ENCODE peak calls at places on chromosome 21, in four cellular contexts. M, J, F and R are unnamed samples.

GRCh38 chr21:43734131-43734634 is 15.3 kb downstream of the PDXK start:
- DNase-seq in M (no peak), J (no peak), F (no peak), R (no peak)

GRCh38 chr21:29524055-29524454 is 225.3 kb downstream of the BACH1 start:
- DNase-seq in M (no peak), J (no peak), F (no peak), R (no peak)

GRCh38 chr21:37198989-37199924 is 67.9 kb downstream of the VPS26C start:
- DNase-seq in M (no peak), J (peak; percentile 66), F (peak; percentile 53), R (peak; percentile 91)

GRCh38 chr21:31644648-31645047 is 14.8 kb upstream of the SOD1 start:
- DNase-seq in M (no peak), J (no peak), F (peak; percentile 64), R (no peak)

GRCh38 chr21:18716578-18717138 is 313.1 kb upstream of the TMPRSS15 start:
- DNase-seq in M (no peak), J (no peak), F (peak; percentile 54), R (no peak)

GRCh38 chr21:28833181-28833580 is 159.5 kb downstream of the LTN1 start:
- DNase-seq in M (no peak), J (no peak), F (no peak), R (peak; percentile 21)

GRCh38 chr21:14284439-14284838 is 68.5 kb downstream of the RBM11 start:
- DNase-seq in M (no peak), J (no peak), F (no peak), R (no peak)

GRCh38 chr21:20418353-20418752 is 579.9 kb upstream of the NCAM2 start:
- DNase-seq in M (no peak), J (no peak), F (no peak), R (no peak)

GRCh38 chr21:15441999-15442398 is 287.8 kb upstream of the USP25 start:
- DNase-seq in M (no peak), J (no peak), F (peak; percentile 23), R (no peak)

GRCh38 chr21:37505963-37506362 is 139.4 kb downstream of the DYRK1A start:
- DNase-seq in M (no peak), J (no peak), F (no peak), R (no peak)

GRCh38 chr21:25313891-25314646 is 293.2 kb downstream of the MRPL39 start:
- DNase-seq in M (no peak), J (no peak), F (no peak), R (no peak)

GRCh38 chr21:31310750-31311149 is 33.3 kb downstream of the TIAM1 start:
- DNase-seq in M (peak; percentile 33), J (no peak), F (no peak), R (peak; percentile 70)

GRCh38 chr21:17527240-17527639 is 14.4 kb downstream of the CXADR start:
- DNase-seq in M (no peak), J (no peak), F (peak; percentile 86), R (peak; percentile 32)

GRCh38 chr21:9755611-9756010 is 765.8 kb upstream of the TPTE start:
- DNase-seq in M (no peak), J (no peak), F (no peak), R (no peak)

GRCh38 chr21:15057290-15057689 is 7.5 kb downstream of the NRIP1 start:
- DNase-seq in M (peak; percentile 34), J (no peak), F (no peak), R (no peak)

GRCh38 chr21:26717146-26717739 is 128.0 kb downstream of the ADAMTS1 start:
- DNase-seq in M (no peak), J (no peak), F (peak; percentile 30), R (peak; percentile 2)

GRCh38 chr21:38454161-38454560 is 44.1 kb downstream of the ERG start:
- DNase-seq in M (no peak), J (no peak), F (no peak), R (no peak)

GRCh38 chr21:30044447-30045064 is 104.8 kb upstream of the GRIK1 start:
- DNase-seq in M (peak; percentile 31), J (no peak), F (peak; percentile 6), R (peak; percentile 9)

GRCh38 chr21:16541366-16541765 is 811.6 kb downstream of the USP25 start:
- DNase-seq in M (no peak), J (no peak), F (peak; percentile 26), R (no peak)

GRCh38 chr21:15895142-15896106 is 165.6 kb downstream of the USP25 start:
- DNase-seq in M (no peak), J (no peak), F (no peak), R (no peak)

GRCh38 chr21:25350056-25350455 is 257.2 kb downstream of the MRPL39 start:
- DNase-seq in M (peak; percentile 43), J (no peak), F (peak; percentile 45), R (no peak)

GRCh38 chr21:17387030-17387617 is 125.7 kb upstream of the CXADR start:
- DNase-seq in M (peak; percentile 80), J (peak; percentile 51), F (peak; percentile 67), R (peak; percentile 47)

DNA sequence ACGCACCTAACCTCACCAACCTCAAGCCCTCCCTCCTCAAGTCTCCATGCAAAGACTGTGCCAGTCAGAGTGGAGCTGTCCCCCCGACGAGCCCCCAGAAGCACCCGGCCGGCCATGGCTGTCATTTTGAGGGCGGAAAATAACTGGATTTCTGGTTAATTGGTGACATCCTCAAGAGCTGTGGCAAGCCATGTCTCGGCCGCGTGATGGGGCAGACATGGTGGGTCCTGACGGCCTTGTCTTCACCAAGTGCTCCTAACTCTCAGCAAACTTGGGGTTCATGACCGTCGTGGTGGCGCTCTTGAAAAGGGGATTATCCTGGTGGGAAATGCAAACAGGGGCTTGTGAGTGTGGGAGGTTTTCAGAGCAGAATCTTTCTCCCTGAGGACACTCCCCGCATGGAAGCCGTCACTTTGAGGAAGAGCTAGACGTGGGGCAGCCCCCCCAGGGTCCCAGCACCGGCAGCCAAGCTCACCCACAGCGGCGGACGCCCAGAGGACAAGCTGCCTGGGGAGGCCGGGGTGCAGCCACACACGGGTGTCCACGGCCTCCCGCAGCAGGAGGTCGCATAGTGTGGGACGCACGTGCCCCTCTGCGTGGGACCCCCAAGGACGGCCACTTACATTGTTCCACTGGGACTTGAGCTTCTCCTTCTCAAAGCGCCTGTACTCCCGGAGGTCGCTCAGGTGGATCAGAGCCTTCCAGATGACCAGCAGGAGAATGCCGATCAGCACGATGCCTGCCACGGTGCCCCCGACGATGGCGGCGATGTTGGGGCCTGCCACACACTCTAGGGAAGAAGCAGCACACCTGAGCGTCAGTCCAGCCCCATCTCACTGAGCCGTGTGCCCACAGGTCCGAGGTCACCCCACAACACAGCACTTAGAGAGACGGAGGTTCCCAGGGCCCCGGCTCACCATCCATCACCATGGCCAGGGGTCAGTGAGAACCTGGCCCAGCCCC is 12.9 kb upstream of the PTTG1IP start:
- DNase-seq in M (no peak), J (no peak), F (no peak), R (no peak)
- H3K9ac ChIP-seq in M (no peak overlapping the region), J (no peak overlapping the region), F (no peak overlapping the region), R (no peak overlapping the region)

GRCh38 chr21:41712201-41712600 is 54.7 kb downstream of the RIPK4 start:
- DNase-seq in M (peak; percentile 65), J (no peak), F (no peak), R (no peak)
- TF ChIP-seq EZH2 in M (no peak), J (no peak), F (no peak), R (no peak)

DNA sequence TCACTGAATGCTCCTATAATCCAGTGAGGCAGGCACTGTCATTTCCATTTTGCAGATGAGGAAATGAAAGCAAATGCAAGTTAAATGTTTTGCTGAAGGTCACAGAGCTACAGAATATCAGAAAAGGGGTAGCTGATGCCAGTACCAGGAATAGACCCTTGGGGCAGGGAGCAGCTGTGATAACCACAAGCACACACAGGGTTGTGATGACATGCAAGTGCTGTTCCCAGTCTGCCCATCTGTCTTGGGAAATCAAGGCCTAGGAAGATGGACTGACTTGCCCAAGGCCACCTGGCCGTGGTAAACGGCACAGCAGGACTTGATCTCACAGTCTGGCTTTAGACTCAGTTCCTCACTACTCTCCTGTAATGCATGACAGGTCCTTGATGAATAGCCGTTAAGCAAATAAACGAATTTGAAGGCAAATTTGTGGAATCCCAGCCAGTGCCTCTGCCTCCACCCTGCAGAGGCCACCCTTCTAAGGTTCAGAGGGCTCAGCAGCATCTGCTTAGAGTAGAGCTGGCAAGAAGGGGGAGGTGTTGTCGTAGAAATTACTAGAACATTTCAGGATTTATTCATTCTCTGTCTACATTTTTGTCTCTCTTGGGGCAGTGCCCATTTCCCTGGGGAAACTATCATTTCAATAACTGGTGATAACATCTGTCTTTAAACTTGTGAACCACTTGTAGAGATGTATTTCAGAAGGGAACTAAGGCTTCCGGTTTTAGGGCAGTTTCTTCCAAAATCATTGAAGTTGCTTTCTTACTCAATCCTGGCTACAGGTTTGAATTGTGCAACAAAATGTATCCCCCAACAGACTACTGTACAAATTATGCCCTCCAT is 53.2 kb upstream of the MRPS6 start:
- DNase-seq in M (no peak), J (no peak), F (no peak), R (no peak)
- H3K9ac ChIP-seq in M (no peak overlapping the region), J (no peak overlapping the region), F (no peak overlapping the region), R (no peak overlapping the region)

DNA sequence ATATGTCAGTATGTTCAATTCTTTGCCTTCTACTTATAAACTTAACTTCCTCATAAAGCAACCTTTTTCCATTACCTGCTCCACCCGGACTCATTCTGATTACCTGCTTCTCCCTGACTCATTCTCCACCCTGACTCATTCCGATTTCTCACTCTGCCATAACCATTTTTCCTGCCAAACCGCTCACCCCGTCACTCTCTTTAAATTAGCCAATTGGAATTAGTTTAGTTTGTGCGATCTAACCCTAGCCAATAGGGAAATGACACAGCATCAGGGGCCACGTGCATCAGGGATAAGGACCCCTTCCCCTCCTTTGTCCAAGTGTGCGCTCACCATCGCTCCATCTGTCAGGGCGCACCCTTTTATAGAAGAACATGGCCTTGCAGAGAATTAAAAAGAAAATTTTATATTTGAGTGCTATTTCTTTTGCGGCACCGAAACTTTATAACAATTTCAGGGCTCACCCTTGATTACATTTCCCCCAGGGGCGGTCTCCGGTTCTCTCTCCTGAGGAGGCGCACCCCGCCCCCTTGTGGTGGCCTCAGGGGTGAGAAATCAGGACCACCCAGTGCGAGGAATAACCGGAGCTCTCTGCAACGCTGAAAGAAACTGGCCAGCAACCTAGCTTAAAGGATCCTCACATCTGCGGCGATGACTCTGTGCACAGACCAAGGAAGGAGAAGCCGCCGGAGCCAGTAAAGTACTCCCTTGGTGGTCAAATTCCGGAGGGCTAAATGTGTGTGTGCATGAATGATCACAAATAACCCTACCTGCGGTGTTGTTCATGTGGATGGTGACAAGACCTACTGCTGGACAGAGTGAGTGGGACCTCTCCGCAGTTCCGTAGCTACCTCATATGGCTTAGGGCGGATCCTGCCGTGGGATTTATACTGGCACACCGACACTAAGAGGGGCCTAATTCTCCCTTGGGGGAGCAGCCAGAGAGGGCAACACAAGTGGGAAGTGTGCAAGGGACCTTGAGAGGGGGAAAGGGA is 30.3 kb upstream of the CBR3 start:
- DNase-seq in M (peak; percentile 80), J (peak; percentile 24), F (peak; percentile 36), R (peak; percentile 59)
- TF ChIP-seq EZH2 in M (no peak), J (no peak), F (no peak), R (no peak)

DNA sequence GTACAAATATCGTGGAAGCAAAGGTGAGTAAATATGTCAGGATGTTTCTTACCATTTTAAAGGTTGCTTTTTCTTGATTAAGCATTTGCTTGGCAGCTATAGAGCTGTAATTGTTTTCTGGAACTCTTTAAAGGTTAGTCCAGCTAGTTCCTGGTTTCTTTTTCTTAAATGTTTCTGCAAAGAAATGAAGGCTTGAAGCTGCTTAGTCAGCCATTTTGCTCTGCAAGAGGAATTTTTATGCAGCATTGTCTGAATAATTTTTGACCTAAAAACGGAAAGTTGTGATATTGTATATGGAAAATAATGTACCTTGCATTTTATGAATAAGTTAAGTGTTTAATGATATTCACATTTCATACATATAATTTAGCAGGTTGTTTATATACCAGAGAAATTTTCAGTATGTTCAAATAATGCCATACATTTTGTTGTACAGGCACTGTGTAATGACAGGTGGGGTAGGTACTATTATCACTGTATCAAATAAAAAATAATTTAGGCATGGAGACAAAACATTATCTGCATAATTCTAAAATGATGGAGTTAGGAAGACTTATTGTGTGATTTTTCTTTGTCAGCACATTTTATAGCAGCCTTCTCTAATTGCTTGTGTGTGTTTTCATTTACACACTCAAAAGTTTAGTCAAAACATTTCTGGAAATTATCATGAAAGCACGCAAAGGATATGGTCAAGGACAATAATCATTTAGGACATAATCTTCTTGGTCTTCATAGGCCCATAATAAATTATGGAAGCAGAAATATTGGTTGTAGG is 624.4 kb downstream of the NCAM2 start:
- DNase-seq in M (no peak), J (no peak), F (no peak), R (no peak)
- H3K9ac ChIP-seq in M (no peak overlapping the region), J (no peak overlapping the region), F (no peak overlapping the region), R (no peak overlapping the region)